ENCODE peak calls at places on chromosomes 2 and 18, in five cellular contexts. One of them, this sample, is unnamed.

GRCh38 chr2:196413821-196414274 is 225.7 kb upstream of the CCDC150 start:
- DNase-seq in brain microvascular endothelial cell: peak
- DNase-seq in HTR-8/SVneo: no peak
- DNase-seq in tibial nerve: no peak
- DNase-seq in ACHN: no peak
- DNase-seq in this sample: no peak

GRCh38 chr2:33118648-33119047 is 171.9 kb downstream of the LTBP1 start:
- DNase-seq in brain microvascular endothelial cell: no peak
- DNase-seq in HTR-8/SVneo: no peak
- DNase-seq in tibial nerve: no peak
- DNase-seq in ACHN: no peak
- DNase-seq in this sample: no peak

GRCh38 chr18:36096955-36097354 is 29.6 kb upstream of the RPRD1A start:
- DNase-seq in brain microvascular endothelial cell: no peak
- DNase-seq in HTR-8/SVneo: no peak
- DNase-seq in tibial nerve: no peak
- DNase-seq in ACHN: no peak
- DNase-seq in this sample: no peak

GRCh38 chr2:203891474-203891873 is 23.9 kb downstream of the CTLA4 start:
- DNase-seq in brain microvascular endothelial cell: no peak
- DNase-seq in HTR-8/SVneo: no peak
- DNase-seq in tibial nerve: no peak
- DNase-seq in ACHN: no peak
- DNase-seq in this sample: no peak

GRCh38 chr2:3602553-3603339 is 7.8 kb downstream of the COLEC11 start:
- DNase-seq in brain microvascular endothelial cell: no peak
- DNase-seq in HTR-8/SVneo: no peak
- DNase-seq in tibial nerve: no peak
- DNase-seq in ACHN: peak
- DNase-seq in this sample: peak

GRCh38 chr2:120596990-120597594 is 138.6 kb upstream of the GLI2 start:
- DNase-seq in brain microvascular endothelial cell: peak
- DNase-seq in HTR-8/SVneo: no peak
- DNase-seq in tibial nerve: peak
- DNase-seq in ACHN: no peak
- DNase-seq in this sample: no peak

GRCh38 chr2:199136681-199137080 is 321.1 kb downstream of the SATB2 start:
- DNase-seq in brain microvascular endothelial cell: peak
- DNase-seq in HTR-8/SVneo: peak
- DNase-seq in tibial nerve: no peak
- DNase-seq in ACHN: peak
- DNase-seq in this sample: no peak

GRCh38 chr2:234951386-234952269 is at the start of gene SH3BP4:
- DNase-seq in brain microvascular endothelial cell: peak
- DNase-seq in HTR-8/SVneo: peak
- DNase-seq in tibial nerve: peak
- DNase-seq in ACHN: peak
- DNase-seq in this sample: peak

GRCh38 chr18:3044931-3045698 is 32.2 kb upstream of the LPIN2 start:
- DNase-seq in brain microvascular endothelial cell: no peak
- DNase-seq in HTR-8/SVneo: no peak
- DNase-seq in tibial nerve: no peak
- DNase-seq in ACHN: no peak
- DNase-seq in this sample: no peak

GRCh38 chr2:229270551-229271410 is at the start of gene PID1:
- DNase-seq in brain microvascular endothelial cell: no peak
- DNase-seq in HTR-8/SVneo: peak
- DNase-seq in tibial nerve: no peak
- DNase-seq in ACHN: peak
- DNase-seq in this sample: no peak

GRCh38 chr2:64854773-64855237 is 134.4 kb upstream of the SLC1A4 start:
- DNase-seq in brain microvascular endothelial cell: peak
- DNase-seq in HTR-8/SVneo: no peak
- DNase-seq in tibial nerve: no peak
- DNase-seq in ACHN: peak
- DNase-seq in this sample: no peak

GRCh38 chr2:27378096-27378808 is 2.3 kb downstream of the ZNF513 start:
- DNase-seq in brain microvascular endothelial cell: no peak
- DNase-seq in HTR-8/SVneo: no peak
- DNase-seq in tibial nerve: no peak
- DNase-seq in ACHN: peak
- DNase-seq in this sample: no peak

GRCh38 chr2:231685349-231686191 is 22.8 kb upstream of the PTMA start:
- DNase-seq in brain microvascular endothelial cell: no peak
- DNase-seq in HTR-8/SVneo: no peak
- DNase-seq in tibial nerve: no peak
- DNase-seq in ACHN: no peak
- DNase-seq in this sample: no peak

GRCh38 chr18:66124394-66124793 is 373.6 kb downstream of the CDH7 start:
- DNase-seq in brain microvascular endothelial cell: no peak
- DNase-seq in HTR-8/SVneo: no peak
- DNase-seq in tibial nerve: no peak
- DNase-seq in ACHN: peak
- DNase-seq in this sample: no peak

GRCh38 chr2:240840435-240841060 is 20.5 kb upstream of the KIF1A start:
- DNase-seq in brain microvascular endothelial cell: peak
- DNase-seq in HTR-8/SVneo: peak
- DNase-seq in tibial nerve: no peak
- DNase-seq in ACHN: peak
- DNase-seq in this sample: no peak

GRCh38 chr2:152920846-152921245 is 202.4 kb downstream of the ARL6IP6 start:
- DNase-seq in brain microvascular endothelial cell: no peak
- DNase-seq in HTR-8/SVneo: no peak
- DNase-seq in tibial nerve: no peak
- DNase-seq in ACHN: peak
- DNase-seq in this sample: no peak

GRCh38 chr18:79069792-79070151 is 578 bp downstream of the ATP9B start:
- DNase-seq in brain microvascular endothelial cell: no peak
- DNase-seq in HTR-8/SVneo: no peak
- DNase-seq in tibial nerve: no peak
- DNase-seq in ACHN: peak
- DNase-seq in this sample: no peak

GRCh38 chr18:61694236-61694635 is 198.6 kb downstream of the RNF152 start:
- DNase-seq in brain microvascular endothelial cell: no peak
- DNase-seq in HTR-8/SVneo: no peak
- DNase-seq in tibial nerve: no peak
- DNase-seq in ACHN: no peak
- DNase-seq in this sample: no peak

GRCh38 chr2:236400046-236400574 is 135.9 kb upstream of the ASB18 start:
- DNase-seq in brain microvascular endothelial cell: no peak
- DNase-seq in HTR-8/SVneo: no peak
- DNase-seq in tibial nerve: no peak
- DNase-seq in ACHN: no peak
- DNase-seq in this sample: no peak

GRCh38 chr2:65539633-65540032 is 107.2 kb upstream of the SPRED2 start:
- DNase-seq in brain microvascular endothelial cell: no peak
- DNase-seq in HTR-8/SVneo: no peak
- DNase-seq in tibial nerve: no peak
- DNase-seq in ACHN: no peak
- DNase-seq in this sample: no peak

GRCh38 chr2:10362096-10362897 is 59.6 kb downstream of the HPCAL1 start:
- DNase-seq in brain microvascular endothelial cell: no peak
- DNase-seq in HTR-8/SVneo: no peak
- DNase-seq in tibial nerve: no peak
- DNase-seq in ACHN: no peak
- DNase-seq in this sample: no peak

GRCh38 chr2:240735476-240735875 is 43.8 kb downstream of the AQP12A start:
- DNase-seq in brain microvascular endothelial cell: no peak
- DNase-seq in HTR-8/SVneo: no peak
- DNase-seq in tibial nerve: no peak
- DNase-seq in ACHN: no peak
- DNase-seq in this sample: no peak

GRCh38 chr2:65545818-65546217 is 113.4 kb upstream of the SPRED2 start:
- DNase-seq in brain microvascular endothelial cell: no peak
- DNase-seq in HTR-8/SVneo: peak
- DNase-seq in tibial nerve: no peak
- DNase-seq in ACHN: peak
- DNase-seq in this sample: no peak

GRCh38 chr2:240785424-240786335 is 34.3 kb downstream of the KIF1A start:
- DNase-seq in brain microvascular endothelial cell: no peak
- DNase-seq in HTR-8/SVneo: no peak
- DNase-seq in tibial nerve: no peak
- DNase-seq in ACHN: no peak
- DNase-seq in this sample: no peak

This sample was measured in activated CD8-positive, alpha-beta memory T cell treated with anti-CD3 and anti-CD28 coated beads, Interleukin-2, amount 50 U/mL, for 48 hours.